ENCODE peak calls at places on chromosome X, in eight cellular contexts. One of them, this sample, is unnamed.

GRCh38 chrX:149950681-149951080 is 12.4 kb upstream of the EOLA2 start:
- DNase-seq in A673: peak; percentile 60
- DNase-seq in Peyer's patch: no peak
- DNase-seq in brain microvascular endothelial cell: peak; percentile 50
- DNase-seq in ovary: no peak
- DNase-seq in GM23338: peak; percentile 20
- DNase-seq in IMR-90: peak; percentile 67
- DNase-seq in CD8-positive, alpha-beta memory T cell: no peak
- DNase-seq in this sample: no peak

GRCh38 chrX:30822068-30822671 is 66.9 kb downstream of the TAB3 start:
- DNase-seq in IMR-90: no peak
- DNase-seq in CD8-positive, alpha-beta memory T cell: no peak
- DNase-seq in brain microvascular endothelial cell: no peak
- DNase-seq in Peyer's patch: no peak
- DNase-seq in A673: no peak
- DNase-seq in ovary: no peak
- DNase-seq in GM23338: peak; percentile 15
- DNase-seq in this sample: no peak

GRCh38 chrX:34300871-34301270 is 168.8 kb upstream of the FAM47A start:
- DNase-seq in Peyer's patch: no peak
- DNase-seq in CD8-positive, alpha-beta memory T cell: no peak
- DNase-seq in brain microvascular endothelial cell: peak; percentile 53
- DNase-seq in A673: peak; percentile 60
- DNase-seq in ovary: no peak
- DNase-seq in IMR-90: peak; percentile 58
- DNase-seq in GM23338: peak; percentile 61
- DNase-seq in this sample: no peak

GRCh38 chrX:15242899-15243555 is 26.9 kb downstream of the ASB9 start:
- DNase-seq in ovary: no peak
- DNase-seq in brain microvascular endothelial cell: peak; percentile 53
- DNase-seq in A673: peak; percentile 61
- DNase-seq in Peyer's patch: no peak
- DNase-seq in GM23338: peak; percentile 36
- DNase-seq in CD8-positive, alpha-beta memory T cell: peak; percentile 3
- DNase-seq in IMR-90: peak; percentile 59
- DNase-seq in this sample: no peak

GRCh38 chrX:68254738-68255645 is 178.3 kb downstream of the OPHN1 start:
- DNase-seq in brain microvascular endothelial cell: peak; percentile 4
- DNase-seq in ovary: no peak
- DNase-seq in IMR-90: peak; percentile 3
- DNase-seq in CD8-positive, alpha-beta memory T cell: no peak
- DNase-seq in Peyer's patch: no peak
- DNase-seq in GM23338: no peak
- DNase-seq in A673: no peak
- DNase-seq in this sample: no peak

GRCh38 chrX:137432609-137433008 is 133.3 kb upstream of the ZIC3 start:
- DNase-seq in A673: peak; percentile 55
- DNase-seq in Peyer's patch: no peak
- DNase-seq in GM23338: peak; percentile 65
- DNase-seq in ovary: no peak
- DNase-seq in brain microvascular endothelial cell: no peak
- DNase-seq in IMR-90: no peak
- DNase-seq in CD8-positive, alpha-beta memory T cell: no peak
- DNase-seq in this sample: no peak

GRCh38 chrX:148459343-148459742 is 41.1 kb upstream of the AFF2 start:
- DNase-seq in brain microvascular endothelial cell: no peak
- DNase-seq in A673: no peak
- DNase-seq in IMR-90: no peak
- DNase-seq in Peyer's patch: no peak
- DNase-seq in CD8-positive, alpha-beta memory T cell: no peak
- DNase-seq in GM23338: no peak
- DNase-seq in ovary: no peak
- DNase-seq in this sample: no peak

GRCh38 chrX:7019555-7019954 is 128.0 kb upstream of the STS start:
- DNase-seq in CD8-positive, alpha-beta memory T cell: no peak
- DNase-seq in Peyer's patch: no peak
- DNase-seq in IMR-90: no peak
- DNase-seq in A673: no peak
- DNase-seq in brain microvascular endothelial cell: no peak
- DNase-seq in GM23338: no peak
- DNase-seq in ovary: no peak
- DNase-seq in this sample: no peak

GRCh38 chrX:71909956-71910355 is 689 bp upstream of the NHSL2 start:
- DNase-seq in Peyer's patch: no peak
- DNase-seq in A673: peak; percentile 21
- DNase-seq in CD8-positive, alpha-beta memory T cell: no peak
- DNase-seq in GM23338: peak; percentile 66
- DNase-seq in IMR-90: no peak
- DNase-seq in ovary: no peak
- DNase-seq in brain microvascular endothelial cell: no peak
- DNase-seq in this sample: no peak

GRCh38 chrX:31058284-31058683 is 13.6 kb downstream of the FTHL17 start:
- DNase-seq in brain microvascular endothelial cell: no peak
- DNase-seq in IMR-90: no peak
- DNase-seq in ovary: no peak
- DNase-seq in Peyer's patch: no peak
- DNase-seq in CD8-positive, alpha-beta memory T cell: no peak
- DNase-seq in A673: no peak
- DNase-seq in GM23338: no peak
- DNase-seq in this sample: no peak

GRCh38 chrX:2334237-2334636 is 166.5 kb downstream of the DHRSX start:
- DNase-seq in IMR-90: no peak
- DNase-seq in A673: no peak
- DNase-seq in Peyer's patch: no peak
- DNase-seq in ovary: no peak
- DNase-seq in CD8-positive, alpha-beta memory T cell: no peak
- DNase-seq in GM23338: no peak
- DNase-seq in brain microvascular endothelial cell: peak; percentile 61
- DNase-seq in this sample: no peak

GRCh38 chrX:143754183-143754582 is 33.6 kb upstream of the SPANXN2 start:
- DNase-seq in Peyer's patch: no peak
- DNase-seq in GM23338: no peak
- DNase-seq in brain microvascular endothelial cell: no peak
- DNase-seq in ovary: no peak
- DNase-seq in IMR-90: no peak
- DNase-seq in A673: no peak
- DNase-seq in CD8-positive, alpha-beta memory T cell: no peak
- DNase-seq in this sample: no peak

GRCh38 chrX:17519349-17519748 is 144.3 kb downstream of the NHS start:
- DNase-seq in A673: no peak
- DNase-seq in Peyer's patch: no peak
- DNase-seq in GM23338: no peak
- DNase-seq in brain microvascular endothelial cell: no peak
- DNase-seq in CD8-positive, alpha-beta memory T cell: no peak
- DNase-seq in ovary: peak; percentile 47
- DNase-seq in IMR-90: peak; percentile 7
- DNase-seq in this sample: no peak

GRCh38 chrX:104833401-104833800 is 267.4 kb downstream of the IL1RAPL2 start:
- DNase-seq in A673: no peak
- DNase-seq in IMR-90: no peak
- DNase-seq in ovary: no peak
- DNase-seq in brain microvascular endothelial cell: no peak
- DNase-seq in GM23338: no peak
- DNase-seq in CD8-positive, alpha-beta memory T cell: no peak
- DNase-seq in Peyer's patch: no peak
- DNase-seq in this sample: no peak

GRCh38 chrX:117610806-117611205 is 505.8 kb downstream of the KLHL13 start:
- DNase-seq in brain microvascular endothelial cell: no peak
- DNase-seq in CD8-positive, alpha-beta memory T cell: no peak
- DNase-seq in GM23338: no peak
- DNase-seq in Peyer's patch: no peak
- DNase-seq in A673: no peak
- DNase-seq in ovary: no peak
- DNase-seq in IMR-90: no peak
- DNase-seq in this sample: no peak

GRCh38 chrX:140672840-140673731 is 36.5 kb upstream of the LINC00632 start:
- DNase-seq in brain microvascular endothelial cell: no peak
- DNase-seq in Peyer's patch: no peak
- DNase-seq in GM23338: no peak
- DNase-seq in ovary: no peak
- DNase-seq in CD8-positive, alpha-beta memory T cell: no peak
- DNase-seq in IMR-90: no peak
- DNase-seq in A673: no peak
- DNase-seq in this sample: no peak

GRCh38 chrX:154444001-154444754 is at the start of gene FAM50A:
- DNase-seq in A673: peak; percentile 75
- DNase-seq in ovary: peak; percentile 79
- DNase-seq in CD8-positive, alpha-beta memory T cell: peak; percentile 71
- DNase-seq in brain microvascular endothelial cell: peak; percentile 26
- DNase-seq in GM23338: peak; percentile 61
- DNase-seq in Peyer's patch: peak; percentile 85
- DNase-seq in IMR-90: peak; percentile 42
- DNase-seq in this sample: no peak
- H3K36me3 ChIP-seq in A673: peaks cover 13% of the 10 kb centered on the region
- H3K36me3 ChIP-seq in ovary: no peaks in the 10 kb centered on the region
- H3K36me3 ChIP-seq in CD8-positive, alpha-beta memory T cell: no peaks in the 10 kb centered on the region
- H3K36me3 ChIP-seq in brain microvascular endothelial cell: peaks cover 18% of the 10 kb centered on the region
- H3K36me3 ChIP-seq in GM23338: no peaks in the 10 kb centered on the region
- H3K36me3 ChIP-seq in Peyer's patch: peaks cover 29% of the 10 kb centered on the region
- H3K36me3 ChIP-seq in IMR-90: peaks cover 51% of the 10 kb centered on the region
- H3K36me3 ChIP-seq in this sample: peaks cover 63% of the 10 kb centered on the region

DNA sequence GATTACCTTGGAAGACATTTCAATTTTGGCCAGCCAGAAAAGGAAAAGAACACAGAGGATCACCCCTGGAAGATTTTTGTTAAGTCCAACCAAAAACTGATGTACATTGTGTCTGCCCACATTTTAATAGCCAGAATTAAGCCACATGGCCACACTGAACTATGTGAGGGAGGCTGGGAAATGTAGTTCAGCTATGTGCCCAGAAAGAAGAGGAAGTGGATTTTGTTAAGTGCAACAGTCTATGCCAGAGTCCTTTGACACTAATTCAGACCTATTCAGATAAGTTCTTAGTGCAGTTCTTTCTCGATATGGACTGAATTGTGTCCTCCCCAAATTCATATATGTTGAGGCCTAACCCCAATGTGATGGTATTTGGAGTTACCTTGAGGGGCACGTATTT is 18.4 kb downstream of the PRPS1 start:
- DNase-seq in brain microvascular endothelial cell: no peak
- DNase-seq in GM23338: no peak
- DNase-seq in Peyer's patch: no peak
- DNase-seq in ovary: no peak
- DNase-seq in A673: no peak
- DNase-seq in CD8-positive, alpha-beta memory T cell: no peak
- DNase-seq in IMR-90: no peak
- DNase-seq in this sample: no peak
- H3K36me3 ChIP-seq in brain microvascular endothelial cell: peaks cover 5% of the 10 kb centered on the region
- H3K36me3 ChIP-seq in GM23338: peaks cover 13% of the 10 kb centered on the region
- H3K36me3 ChIP-seq in Peyer's patch: no peaks in the 10 kb centered on the region
- H3K36me3 ChIP-seq in ovary: no peaks in the 10 kb centered on the region
- H3K36me3 ChIP-seq in A673: peaks cover 17% of the 10 kb centered on the region
- H3K36me3 ChIP-seq in CD8-positive, alpha-beta memory T cell: peaks cover 12% of the 10 kb centered on the region
- H3K36me3 ChIP-seq in IMR-90: peaks cover 18% of the 10 kb centered on the region
- H3K36me3 ChIP-seq in this sample: no peaks in the 10 kb centered on the region

GRCh38 chrX:40055495-40055894 is 42.3 kb downstream of the BCOR start:
- DNase-seq in A673: no peak
- DNase-seq in ovary: no peak
- DNase-seq in IMR-90: peak; percentile 16
- DNase-seq in GM23338: no peak
- DNase-seq in brain microvascular endothelial cell: peak; percentile 3
- DNase-seq in Peyer's patch: no peak
- DNase-seq in CD8-positive, alpha-beta memory T cell: no peak
- DNase-seq in this sample: no peak
- H3K36me3 ChIP-seq in A673: peaks cover 66% of the 10 kb centered on the region
- H3K36me3 ChIP-seq in ovary: no peaks in the 10 kb centered on the region
- H3K36me3 ChIP-seq in IMR-90: peaks cover 43% of the 10 kb centered on the region
- H3K36me3 ChIP-seq in GM23338: peaks cover 45% of the 10 kb centered on the region
- H3K36me3 ChIP-seq in brain microvascular endothelial cell: peaks cover 18% of the 10 kb centered on the region
- H3K36me3 ChIP-seq in Peyer's patch: peaks cover 69% of the 10 kb centered on the region
- H3K36me3 ChIP-seq in CD8-positive, alpha-beta memory T cell: peaks cover 36% of the 10 kb centered on the region
- H3K36me3 ChIP-seq in this sample: peaks cover 87% of the 10 kb centered on the region

DNA sequence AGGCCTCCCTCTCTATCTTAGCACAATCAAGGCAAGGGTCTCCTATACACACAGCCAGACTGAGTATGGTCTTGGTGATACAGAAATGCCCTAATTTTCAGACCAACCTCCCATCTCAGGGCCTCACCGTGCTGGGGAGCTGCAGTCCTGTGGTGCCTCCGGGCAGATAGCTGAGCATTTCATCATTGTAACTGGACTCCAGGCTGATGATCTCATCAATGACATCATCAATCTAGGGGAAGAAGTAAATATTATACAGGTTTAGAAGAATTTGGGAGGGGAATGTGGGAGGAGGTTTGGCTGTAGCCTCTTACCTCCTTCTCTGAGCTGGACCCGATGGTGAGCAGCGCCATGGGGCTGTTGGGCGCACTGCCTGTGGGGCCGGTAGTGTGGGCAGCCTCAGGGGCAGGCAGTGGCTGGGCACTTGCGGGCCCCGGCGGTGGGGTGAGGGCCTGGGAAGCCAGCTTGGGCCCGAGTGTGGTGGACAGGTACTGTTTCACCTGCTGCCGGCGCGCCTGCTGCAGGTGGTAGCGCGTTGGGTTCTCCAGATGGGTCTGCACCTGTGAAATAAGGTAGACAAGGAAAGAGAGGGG is 5.2 kb downstream of the TFE3 start:
- DNase-seq in CD8-positive, alpha-beta memory T cell: no peak
- DNase-seq in IMR-90: peak; percentile 81
- DNase-seq in brain microvascular endothelial cell: no peak
- DNase-seq in A673: no peak
- DNase-seq in Peyer's patch: no peak
- DNase-seq in ovary: no peak
- DNase-seq in GM23338: no peak
- DNase-seq in this sample: no peak
- H3K36me3 ChIP-seq in CD8-positive, alpha-beta memory T cell: peaks cover 9% of the 10 kb centered on the region
- H3K36me3 ChIP-seq in IMR-90: peaks cover 50% of the 10 kb centered on the region
- H3K36me3 ChIP-seq in brain microvascular endothelial cell: peaks cover 43% of the 10 kb centered on the region
- H3K36me3 ChIP-seq in A673: peaks cover 37% of the 10 kb centered on the region
- H3K36me3 ChIP-seq in Peyer's patch: peaks cover 45% of the 10 kb centered on the region
- H3K36me3 ChIP-seq in ovary: no peaks in the 10 kb centered on the region
- H3K36me3 ChIP-seq in GM23338: peaks cover 22% of the 10 kb centered on the region
- H3K36me3 ChIP-seq in this sample: peaks cover 17% of the 10 kb centered on the region

DNA sequence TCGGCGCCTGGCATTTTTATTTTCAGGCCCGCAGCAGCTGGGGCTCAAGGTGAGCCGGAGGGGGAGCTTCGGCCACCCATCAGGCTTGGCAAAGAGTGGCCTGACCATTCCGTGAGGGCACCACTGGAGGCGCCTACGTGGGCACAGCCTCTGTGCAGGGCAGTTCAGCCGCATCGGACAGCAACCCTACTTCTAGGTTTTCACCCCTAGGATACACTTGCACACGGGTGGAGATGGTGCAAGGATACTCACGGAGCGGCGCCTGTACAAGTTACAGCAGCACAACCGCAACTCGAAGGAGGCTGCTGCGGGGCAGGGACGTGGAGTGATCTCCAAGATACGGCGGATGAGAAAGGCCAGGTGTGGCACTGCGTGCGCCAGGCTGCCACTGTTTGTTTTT is 10.8 kb downstream of the HCFC1 start:
- DNase-seq in CD8-positive, alpha-beta memory T cell: no peak
- DNase-seq in ovary: no peak
- DNase-seq in IMR-90: no peak
- DNase-seq in GM23338: no peak
- DNase-seq in Peyer's patch: no peak
- DNase-seq in A673: no peak
- DNase-seq in brain microvascular endothelial cell: no peak
- DNase-seq in this sample: no peak
- H3K36me3 ChIP-seq in CD8-positive, alpha-beta memory T cell: peaks cover 24% of the 10 kb centered on the region
- H3K36me3 ChIP-seq in ovary: no peaks in the 10 kb centered on the region
- H3K36me3 ChIP-seq in IMR-90: peaks cover 74% of the 10 kb centered on the region
- H3K36me3 ChIP-seq in GM23338: no peaks in the 10 kb centered on the region
- H3K36me3 ChIP-seq in Peyer's patch: peaks cover 78% of the 10 kb centered on the region
- H3K36me3 ChIP-seq in A673: peaks cover 79% of the 10 kb centered on the region
- H3K36me3 ChIP-seq in brain microvascular endothelial cell: peaks cover 68% of the 10 kb centered on the region
- H3K36me3 ChIP-seq in this sample: peaks cover 89% of the 10 kb centered on the region

GRCh38 chrX:40727093-40727492 is 8.2 kb downstream of the MED14 start:
- DNase-seq in brain microvascular endothelial cell: no peak
- DNase-seq in ovary: no peak
- DNase-seq in CD8-positive, alpha-beta memory T cell: no peak
- DNase-seq in IMR-90: no peak
- DNase-seq in A673: no peak
- DNase-seq in Peyer's patch: no peak
- DNase-seq in GM23338: no peak
- DNase-seq in this sample: no peak
- H3K36me3 ChIP-seq in brain microvascular endothelial cell: no peaks in the 10 kb centered on the region
- H3K36me3 ChIP-seq in ovary: no peaks in the 10 kb centered on the region
- H3K36me3 ChIP-seq in CD8-positive, alpha-beta memory T cell: no peaks in the 10 kb centered on the region
- H3K36me3 ChIP-seq in IMR-90: no peaks in the 10 kb centered on the region
- H3K36me3 ChIP-seq in A673: no peaks in the 10 kb centered on the region
- H3K36me3 ChIP-seq in Peyer's patch: no peaks in the 10 kb centered on the region
- H3K36me3 ChIP-seq in GM23338: peaks cover 10% of the 10 kb centered on the region
- H3K36me3 ChIP-seq in this sample: no peaks in the 10 kb centered on the region

This sample was measured in esophagus squamous epithelium.